ENCODE peak calls at places on chromosomes 3 and 15, in nine cellular contexts. R, Q, B, V, E, J, G, U and T are unnamed samples.

GRCh38 chr15:100059094-100059493 is 282.7 kb downstream of the ADAMTS17 start:
- DNase-seq in R (no peak), Q (no peak), B (no peak), V (no peak), E (no peak), J (no peak), G (no peak), U (no peak), T (no peak)

GRCh38 chr15:41013698-41014414 is 60.6 kb downstream of the CHAC1 start:
- DNase-seq in R (no peak), Q (no peak), B (no peak), V (no peak), E (no peak), J (no peak), G (no peak), U (no peak), T (no peak)

GRCh38 chr15:37882640-37883039 is 51.8 kb upstream of the TMCO5A start:
- DNase-seq in R (no peak), Q (no peak), B (no peak), V (no peak), E (no peak), J (no peak), G (no peak), U (no peak), T (no peak)

GRCh38 chr3:42094992-42095391 is 3.8 kb downstream of the TRAK1 start:
- DNase-seq in R (no peak), Q (no peak), B (peak; percentile 11), V (no peak), E (no peak), J (no peak), G (no peak), U (no peak), T (no peak)

GRCh38 chr3:179713643-179714090 is 60.8 kb downstream of the USP13 start:
- DNase-seq in R (no peak), Q (no peak), B (no peak), V (no peak), E (no peak), J (no peak), G (no peak), U (no peak), T (peak; percentile 92)

GRCh38 chr3:146250449-146251382 is at the start of gene PLSCR4:
- DNase-seq in R (peak; percentile 75), Q (no peak), B (peak; percentile 72), V (no peak), E (peak; percentile 89), J (no peak), G (peak; percentile 46), U (peak; percentile 12), T (peak; percentile 21)

GRCh38 chr15:95134306-95135100 is 903.1 kb downstream of the MCTP2 start:
- DNase-seq in R (no peak), Q (no peak), B (no peak), V (no peak), E (no peak), J (no peak), G (no peak), U (no peak), T (peak; percentile 14)

GRCh38 chr3:143600762-143601161 is 247.5 kb downstream of the SLC9A9 start:
- DNase-seq in R (no peak), Q (no peak), B (no peak), V (no peak), E (no peak), J (no peak), G (no peak), U (no peak), T (no peak)

GRCh38 chr3:32780071-32780734 is 37.6 kb upstream of the TRIM71 start:
- DNase-seq in R (no peak), Q (no peak), B (no peak), V (no peak), E (no peak), J (no peak), G (no peak), U (no peak), T (no peak)

GRCh38 chr3:36591959-36592358 is 172.4 kb downstream of the DCLK3 start:
- DNase-seq in R (peak; percentile 30), Q (no peak), B (no peak), V (no peak), E (no peak), J (no peak), G (no peak), U (no peak), T (peak; percentile 48)

GRCh38 chr3:177459397-177459796 is 262.1 kb upstream of the TBL1XR1 start:
- DNase-seq in R (no peak), Q (no peak), B (no peak), V (no peak), E (no peak), J (no peak), G (no peak), U (no peak), T (peak; percentile 28)